ENCODE peak calls at places on chromosome 12, in four cellular contexts. One of them, this sample, is unnamed.

GRCh38 chr12:78181544-78182162 is 351.0 kb downstream of the NAV3 start:
- DNase-seq in naive thymus-derived CD4-positive, alpha-beta T cell: no peak
- DNase-seq in NCI-H2081: peak
- DNase-seq in lung microvascular endothelial cell: peak
- DNase-seq in this sample: peak

GRCh38 chr12:119615518-119616475 is 22.2 kb downstream of the TMEM233 start:
- DNase-seq in naive thymus-derived CD4-positive, alpha-beta T cell: no peak
- DNase-seq in NCI-H2081: no peak
- DNase-seq in lung microvascular endothelial cell: no peak
- DNase-seq in this sample: no peak

GRCh38 chr12:8844665-8845064 is 22.2 kb downstream of the A2ML1 start:
- DNase-seq in naive thymus-derived CD4-positive, alpha-beta T cell: no peak
- DNase-seq in NCI-H2081: no peak
- DNase-seq in lung microvascular endothelial cell: peak
- DNase-seq in this sample: no peak

GRCh38 chr12:15979096-15980091 is 68.3 kb downstream of the DERA start:
- DNase-seq in naive thymus-derived CD4-positive, alpha-beta T cell: no peak
- DNase-seq in NCI-H2081: no peak
- DNase-seq in lung microvascular endothelial cell: peak
- DNase-seq in this sample: peak

GRCh38 chr12:83097656-83098055 is 410.9 kb downstream of the TMTC2 start:
- DNase-seq in naive thymus-derived CD4-positive, alpha-beta T cell: no peak
- DNase-seq in NCI-H2081: no peak
- DNase-seq in lung microvascular endothelial cell: no peak
- DNase-seq in this sample: no peak

GRCh38 chr12:47651368-47652254 is 54.2 kb downstream of the RPAP3 start:
- DNase-seq in naive thymus-derived CD4-positive, alpha-beta T cell: peak
- DNase-seq in NCI-H2081: peak
- DNase-seq in lung microvascular endothelial cell: peak
- DNase-seq in this sample: peak

GRCh38 chr12:78977463-78977862 is 112.9 kb downstream of the SYT1 start:
- DNase-seq in naive thymus-derived CD4-positive, alpha-beta T cell: no peak
- DNase-seq in NCI-H2081: no peak
- DNase-seq in lung microvascular endothelial cell: no peak
- DNase-seq in this sample: no peak

GRCh38 chr12:12176402-12176801 is 90.4 kb downstream of the LRP6 start:
- DNase-seq in naive thymus-derived CD4-positive, alpha-beta T cell: no peak
- DNase-seq in NCI-H2081: no peak
- DNase-seq in lung microvascular endothelial cell: no peak
- DNase-seq in this sample: no peak

GRCh38 chr12:38949363-38949762 is 44.0 kb upstream of the CPNE8 start:
- DNase-seq in naive thymus-derived CD4-positive, alpha-beta T cell: no peak
- DNase-seq in NCI-H2081: no peak
- DNase-seq in lung microvascular endothelial cell: no peak
- DNase-seq in this sample: no peak

GRCh38 chr12:48880647-48881046 is 15.0 kb upstream of the RND1 start:
- DNase-seq in naive thymus-derived CD4-positive, alpha-beta T cell: no peak
- DNase-seq in NCI-H2081: no peak
- DNase-seq in lung microvascular endothelial cell: no peak
- DNase-seq in this sample: no peak

GRCh38 chr12:41402804-41403203 is 214.7 kb downstream of the PDZRN4 start:
- DNase-seq in naive thymus-derived CD4-positive, alpha-beta T cell: no peak
- DNase-seq in NCI-H2081: no peak
- DNase-seq in lung microvascular endothelial cell: no peak
- DNase-seq in this sample: peak

GRCh38 chr12:115223322-115223721 is 539.3 kb upstream of the TBX3 start:
- DNase-seq in naive thymus-derived CD4-positive, alpha-beta T cell: no peak
- DNase-seq in NCI-H2081: no peak
- DNase-seq in lung microvascular endothelial cell: no peak
- DNase-seq in this sample: no peak

GRCh38 chr12:48414046-48414445 is 58.3 kb upstream of the ANP32D start:
- DNase-seq in naive thymus-derived CD4-positive, alpha-beta T cell: no peak
- DNase-seq in NCI-H2081: no peak
- DNase-seq in lung microvascular endothelial cell: no peak
- DNase-seq in this sample: no peak

GRCh38 chr12:49538740-49539403 is at the start of gene KCNH3:
- DNase-seq in naive thymus-derived CD4-positive, alpha-beta T cell: peak
- DNase-seq in NCI-H2081: peak
- DNase-seq in lung microvascular endothelial cell: peak
- DNase-seq in this sample: peak

GRCh38 chr12:71654200-71654599 is 9.4 kb downstream of the ZFC3H1 start:
- DNase-seq in naive thymus-derived CD4-positive, alpha-beta T cell: no peak
- DNase-seq in NCI-H2081: no peak
- DNase-seq in lung microvascular endothelial cell: no peak
- DNase-seq in this sample: no peak

GRCh38 chr12:131511391-131511802 is 199.5 kb upstream of the SFSWAP start:
- DNase-seq in naive thymus-derived CD4-positive, alpha-beta T cell: peak
- DNase-seq in NCI-H2081: no peak
- DNase-seq in lung microvascular endothelial cell: peak
- DNase-seq in this sample: peak

GRCh38 chr12:21416611-21417121 is 20.8 kb upstream of the PYROXD1 start:
- DNase-seq in naive thymus-derived CD4-positive, alpha-beta T cell: no peak
- DNase-seq in NCI-H2081: no peak
- DNase-seq in lung microvascular endothelial cell: peak
- DNase-seq in this sample: no peak

GRCh38 chr12:3135522-3136461 is 58.6 kb downstream of the TSPAN9 start:
- DNase-seq in naive thymus-derived CD4-positive, alpha-beta T cell: peak
- DNase-seq in NCI-H2081: peak
- DNase-seq in lung microvascular endothelial cell: peak
- DNase-seq in this sample: peak

GRCh38 chr12:116687888-116688287 is 50.0 kb downstream of the SPRING1 start:
- DNase-seq in naive thymus-derived CD4-positive, alpha-beta T cell: no peak
- DNase-seq in NCI-H2081: no peak
- DNase-seq in lung microvascular endothelial cell: peak
- DNase-seq in this sample: peak

This sample was measured in A673.